ENCODE peak calls at places on chromosomes 13 and 19, in seven cellular contexts. C is sigmoid colon, T is adrenal gland, L is AG09309, Z is brain microvascular endothelial cell, O is neuronal stem cell, I is HL-60. H is an unnamed sample.

GRCh38 chr19:39745645-39746044 is 7.8 kb upstream of the CLC start:
- DNase-seq in C (no peak), T (no peak), L (no peak), Z (no peak), O (no peak), I (no peak), H (no peak)

GRCh38 chr19:42052241-42052863 is 17.7 kb downstream of the GRIK5 start:
- DNase-seq in C (no peak), T (no peak), L (no peak), Z (no peak), O (no peak), I (no peak), H (no peak)

GRCh38 chr19:51294977-51295375 is 16.5 kb upstream of the IGLON5 start:
- DNase-seq in C (no peak), T (no peak), L (no peak), Z (no peak), O (no peak), I (no peak), H (no peak)

GRCh38 chr13:44368062-44368591 is 5.5 kb upstream of the SERP2 start:
- DNase-seq in C (no peak), T (no peak), L (peak; percentile 75), Z (no peak), O (no peak), I (no peak), H (no peak)

GRCh38 chr13:87527036-87527435 is 144.1 kb upstream of the SLITRK5 start:
- DNase-seq in C (no peak), T (no peak), L (no peak), Z (no peak), O (no peak), I (no peak), H (no peak)

GRCh38 chr19:50311723-50312635 is 17.2 kb downstream of the KCNC3 start:
- DNase-seq in C (no peak), T (no peak), L (no peak), Z (no peak), O (no peak), I (no peak), H (no peak)

GRCh38 chr19:49767380-49767779 is 579 bp downstream of the AP2A1 start:
- DNase-seq in C (no peak), T (no peak), L (no peak), Z (no peak), O (no peak), I (peak; percentile 35), H (no peak)

GRCh38 chr13:106105153-106105552 is 430.3 kb downstream of the EFNB2 start:
- DNase-seq in C (no peak), T (no peak), L (no peak), Z (no peak), O (no peak), I (no peak), H (no peak)

GRCh38 chr13:40682449-40683240 is 16.2 kb upstream of the FOXO1 start:
- DNase-seq in C (no peak), T (no peak), L (no peak), Z (no peak), O (no peak), I (no peak), H (no peak)

GRCh38 chr13:106349080-106349841 is 186.2 kb downstream of the EFNB2 start:
- DNase-seq in C (no peak), T (no peak), L (no peak), Z (peak; percentile 30), O (peak; percentile 38), I (no peak), H (no peak)

GRCh38 chr13:39321578-39321977 is 281.4 kb downstream of the LHFPL6 start:
- DNase-seq in C (peak; percentile 69), T (no peak), L (no peak), Z (no peak), O (no peak), I (no peak), H (peak; percentile 56)

GRCh38 chr19:29410974-29411615 is 114.7 kb upstream of the VSTM2B start:
- DNase-seq in C (no peak), T (no peak), L (no peak), Z (no peak), O (no peak), I (no peak), H (no peak)

GRCh38 chr19:55641376-55642152 is 762 bp downstream of the ZNF580 start:
- DNase-seq in C (peak; percentile 75), T (peak; percentile 69), L (no peak), Z (no peak), O (no peak), I (no peak), H (no peak)

GRCh38 chr19:12731337-12731736 is 3.1 kb downstream of the TRIR start:
- DNase-seq in C (no peak), T (no peak), L (no peak), Z (no peak), O (no peak), I (no peak), H (no peak)

GRCh38 chr19:17025361-17025760 is 1.2 kb downstream of the CPAMD8 start:
- DNase-seq in C (no peak), T (no peak), L (no peak), Z (no peak), O (no peak), I (no peak), H (no peak)

GRCh38 chr13:33206945-33207615 is 78.5 kb downstream of the STARD13 start:
- DNase-seq in C (no peak), T (no peak), L (no peak), Z (no peak), O (no peak), I (no peak), H (no peak)

GRCh38 chr13:33206425-33206824 is 79.1 kb downstream of the STARD13 start:
- DNase-seq in C (no peak), T (no peak), L (no peak), Z (no peak), O (no peak), I (no peak), H (no peak)

GRCh38 chr13:33204130-33204927 is 81.2 kb downstream of the STARD13 start:
- DNase-seq in C (peak; percentile 96), T (peak; percentile 62), L (peak; percentile 93), Z (peak; percentile 83), O (no peak), I (no peak), H (peak; percentile 90)

GRCh38 chr13:33205224-33205623 is 80.3 kb downstream of the STARD13 start:
- DNase-seq in C (no peak), T (no peak), L (no peak), Z (no peak), O (no peak), I (no peak), H (no peak)

GRCh38 chr13:33205804-33206221 is 79.7 kb downstream of the STARD13 start:
- DNase-seq in C (no peak), T (no peak), L (no peak), Z (peak; percentile 83), O (no peak), I (no peak), H (no peak)
- H3K4me3 ChIP-seq in C (peak overlapping the region; percentile 58), T (no peak overlapping the region), L (no peak overlapping the region), Z (peak overlapping the region; percentile 42), O (no peak overlapping the region), I (no peak overlapping the region), H (peak overlapping the region; percentile 38)

DNA sequence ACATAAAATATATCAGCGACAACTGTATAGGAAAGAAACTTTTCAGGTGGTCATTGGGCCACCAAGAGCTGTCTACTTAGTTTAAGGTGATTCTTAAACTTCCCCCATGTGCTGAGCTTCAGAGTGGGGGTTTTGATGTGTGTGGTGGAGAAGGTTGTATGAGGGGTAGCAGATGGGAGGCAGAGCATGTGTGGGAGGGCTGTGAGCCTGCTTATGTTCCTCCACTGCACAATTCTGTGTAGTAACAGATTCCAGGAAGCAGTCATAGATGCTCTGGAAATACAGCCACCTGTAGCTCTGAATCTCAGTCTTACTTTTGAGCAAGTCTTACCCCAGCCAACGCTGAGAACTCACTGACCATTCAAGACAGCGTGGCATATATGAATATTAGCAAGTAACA is 95.3 kb upstream of the SPATA13 start:
- DNase-seq in C (no peak), T (no peak), L (no peak), Z (no peak), O (no peak), I (no peak), H (no peak)
- H3K4me3 ChIP-seq in C (no peak overlapping the region), T (no peak overlapping the region), L (no peak overlapping the region), Z (no peak overlapping the region), O (no peak overlapping the region), I (no peak overlapping the region), H (no peak overlapping the region)

DNA sequence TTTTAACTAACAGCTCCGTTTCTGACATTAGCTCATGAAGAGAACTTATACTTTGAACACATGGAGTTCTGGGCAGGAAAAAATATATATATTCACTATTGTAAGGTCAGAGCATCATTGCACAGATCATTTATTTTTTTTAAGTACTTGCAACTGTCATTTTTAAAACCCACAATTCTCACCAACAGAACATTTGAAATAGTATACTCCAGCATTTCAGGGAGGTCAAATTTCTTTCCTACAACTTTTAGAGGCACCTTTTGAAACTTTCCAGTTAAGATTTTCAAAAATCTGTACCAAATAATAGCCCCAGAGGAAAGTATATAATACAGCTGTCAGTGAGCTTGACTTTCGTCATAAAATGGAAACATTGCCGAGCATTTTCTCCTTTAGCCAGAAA is 10.9 kb downstream of the KCTD12 start:
- DNase-seq in C (no peak), T (no peak), L (no peak), Z (no peak), O (no peak), I (no peak), H (no peak)
- H3K4me3 ChIP-seq in C (no peak overlapping the region), T (no peak overlapping the region), L (no peak overlapping the region), Z (no peak overlapping the region), O (no peak overlapping the region), I (no peak overlapping the region), H (no peak overlapping the region)

GRCh38 chr19:14347999-14348889 is 33.0 kb upstream of the ADGRE5 start:
- DNase-seq in C (peak; percentile 77), T (peak; percentile 56), L (no peak), Z (no peak), O (peak; percentile 60), I (no peak), H (no peak)

GRCh38 chr19:14349426-14349825 is 31.8 kb upstream of the ADGRE5 start:
- DNase-seq in C (no peak), T (no peak), L (no peak), Z (no peak), O (no peak), I (no peak), H (no peak)

GRCh38 chr19:14350302-14350701 is 30.9 kb upstream of the ADGRE5 start:
- DNase-seq in C (no peak), T (no peak), L (no peak), Z (no peak), O (no peak), I (no peak), H (no peak)

GRCh38 chr19:14352526-14352925 is 28.7 kb upstream of the ADGRE5 start:
- DNase-seq in C (no peak), T (no peak), L (no peak), Z (no peak), O (no peak), I (no peak), H (no peak)

DNA sequence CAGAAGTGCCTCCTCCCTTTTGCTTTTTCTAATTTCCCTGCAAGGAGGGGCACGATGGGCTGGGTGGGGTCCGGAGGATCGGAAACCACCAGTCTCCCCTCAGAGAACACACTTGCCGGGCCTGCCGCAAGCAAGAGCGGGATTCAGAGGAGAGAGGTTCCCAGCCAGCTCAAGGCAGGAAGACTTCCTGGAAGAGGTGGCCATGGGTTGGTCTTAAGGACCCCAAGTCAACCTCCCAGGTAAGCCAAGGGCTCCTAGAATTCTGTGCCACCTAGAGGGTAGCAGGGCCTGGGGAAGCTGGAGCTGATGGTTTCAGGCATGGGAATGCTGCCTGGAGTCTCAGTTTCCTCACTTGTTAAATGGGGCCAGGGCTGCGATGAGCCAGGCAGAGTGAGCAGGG is 30.4 kb upstream of the ADGRE5 start:
- DNase-seq in C (no peak), T (no peak), L (no peak), Z (no peak), O (no peak), I (no peak), H (no peak)
- H3K4me3 ChIP-seq in C (no peak overlapping the region), T (no peak overlapping the region), L (no peak overlapping the region), Z (no peak overlapping the region), O (no peak overlapping the region), I (no peak overlapping the region), H (no peak overlapping the region)

GRCh38 chr13:27952931-27953670 is 16.0 kb downstream of the CDX2 start:
- DNase-seq in C (no peak), T (no peak), L (no peak), Z (no peak), O (no peak), I (no peak), H (no peak)
- H3K4me3 ChIP-seq in C (peak overlapping the region; percentile 42), T (no peak overlapping the region), L (peak overlapping the region; percentile 23), Z (no peak overlapping the region), O (peak overlapping the region; percentile 35), I (peak overlapping the region; percentile 54), H (peak overlapping the region; percentile 46)